ENCODE peak calls at places on chromosome 13, in eight cellular contexts. C is ascending aorta; U is lower lobe of right lung; L is lower leg skin; Z is stimulated activated CD8-positive, alpha-beta memory T cell treated with anti-CD3 and anti-CD28 coated beads, Interleukin-7, amount 100 ng/mL, for 24 hours; V is fibroblast of the aortic adventitia; P is NCI-H1417 treated with DMSO at 0.1 percent for 48 hours; Q is HS-5. E is an unnamed sample.

GRCh38 chr13:75410207-75410606 is 71.8 kb downstream of the TBC1D4 start:
- DNase-seq in Z (no peak), V (no peak), U (no peak), Q (no peak), C (no peak), L (no peak), P (no peak), E (no peak)

GRCh38 chr13:46607768-46608553 is 55.0 kb downstream of the LRCH1 start:
- DNase-seq in Q (no peak), C (no peak), Z (no peak), V (no peak), P (no peak), U (no peak), L (no peak), E (peak; percentile 67)

GRCh38 chr13:30618186-30618937 is 642 bp downstream of the USPL1 start:
- DNase-seq in Q (no peak), L (no peak), C (no peak), P (no peak), V (no peak), Z (peak; percentile 4), U (peak; percentile 51), E (no peak)

GRCh38 chr13:32316476-32316875 is 1.2 kb downstream of the BRCA2 start:
- DNase-seq in Q (no peak), U (no peak), Z (no peak), V (no peak), P (no peak), C (no peak), L (no peak), E (no peak)

GRCh38 chr13:77112961-77113360 is 86.0 kb upstream of the FBXL3 start:
- DNase-seq in L (no peak), U (no peak), Q (no peak), V (no peak), P (no peak), C (no peak), Z (no peak), E (no peak)

GRCh38 chr13:91248249-91248648 is 99.2 kb upstream of the MIR17HG start:
- DNase-seq in U (no peak), L (no peak), C (no peak), P (no peak), Z (no peak), Q (no peak), V (no peak), E (no peak)

GRCh38 chr13:27283906-27284523 is 13.4 kb downstream of the RASL11A start:
- DNase-seq in P (no peak), L (no peak), Z (no peak), C (no peak), Q (no peak), U (no peak), V (peak; percentile 41), E (no peak)

GRCh38 chr13:79725841-79726240 is 244.9 kb downstream of the NDFIP2 start:
- DNase-seq in Q (no peak), C (no peak), V (no peak), L (no peak), P (no peak), Z (no peak), U (no peak), E (no peak)

GRCh38 chr13:76745246-76746200 is 140.7 kb downstream of the KCTD12 start:
- DNase-seq in U (no peak), C (no peak), L (no peak), P (no peak), Z (no peak), V (peak; percentile 45), Q (no peak), E (no peak)

GRCh38 chr13:109862627-109863026 is 76.2 kb upstream of the IRS2 start:
- DNase-seq in Q (no peak), U (no peak), Z (no peak), C (no peak), V (peak; percentile 41), L (no peak), P (no peak), E (no peak)

GRCh38 chr13:42364613-42365000 is 92.7 kb downstream of the AKAP11 start:
- DNase-seq in C (no peak), P (no peak), V (no peak), U (no peak), Z (no peak), Q (no peak), L (no peak), E (no peak)

GRCh38 chr13:106851251-106851650 is 283.3 kb upstream of the ARGLU1 start:
- DNase-seq in P (no peak), V (no peak), C (no peak), L (no peak), Q (no peak), Z (no peak), U (no peak), E (no peak)

GRCh38 chr13:62760724-62761123 is 1345.1 kb upstream of the PCDH20 start:
- DNase-seq in P (no peak), L (no peak), C (no peak), V (no peak), U (no peak), Q (no peak), Z (no peak), E (no peak)

GRCh38 chr13:111177081-111177711 is 62.1 kb downstream of the ARHGEF7 start:
- DNase-seq in Q (no peak), U (peak; percentile 56), L (peak; percentile 39), Z (no peak), P (no peak), V (no peak), C (peak; percentile 78), E (no peak)

GRCh38 chr13:110453767-110454166 is 107.8 kb downstream of the RAB20 start:
- DNase-seq in V (no peak), C (no peak), L (no peak), Z (no peak), Q (no peak), U (no peak), P (no peak), E (no peak)

GRCh38 chr13:96025283-96025682 is 27.9 kb downstream of the UGGT2 start:
- DNase-seq in P (no peak), Q (no peak), Z (no peak), U (no peak), C (no peak), V (peak; percentile 15), L (no peak), E (no peak)

GRCh38 chr13:47291116-47291656 is 394.3 kb upstream of the HTR2A start:
- DNase-seq in C (no peak), V (no peak), Q (no peak), P (no peak), U (no peak), Z (no peak), L (no peak), E (no peak)

E was measured in kidney epithelial cell.